ENCODE peak calls at places on chromosomes 3 and 15, in nine cellular contexts. N, U, I, D, J, L, S, B and E are unnamed samples.

GRCh38 chr3:5138214-5138981 is 16.3 kb downstream of the ARL8B start:
- DNase-seq in N (no peak), U (no peak), I (peak), D (no peak), J (no peak), L (no peak), S (no peak), B (no peak), E (no peak)

GRCh38 chr3:38102073-38102844 is 34.7 kb downstream of the ACAA1 start:
- DNase-seq in N (no peak), U (no peak), I (no peak), D (no peak), J (no peak), L (no peak), S (no peak), B (no peak), E (no peak)

GRCh38 chr15:63362196-63362595 is 19.4 kb downstream of the CA12 start:
- DNase-seq in N (no peak), U (no peak), I (peak), D (no peak), J (peak), L (peak), S (no peak), B (peak), E (no peak)

GRCh38 chr15:33670567-33670966 is 297.7 kb upstream of the CHRM5 start:
- DNase-seq in N (no peak), U (no peak), I (no peak), D (no peak), J (no peak), L (no peak), S (no peak), B (no peak), E (no peak)

GRCh38 chr15:42679285-42680141 is 57.4 kb downstream of the CDAN1 start:
- DNase-seq in N (no peak), U (no peak), I (peak), D (no peak), J (no peak), L (no peak), S (no peak), B (no peak), E (no peak)

GRCh38 chr3:127706785-127707351 is 34.1 kb downstream of the ABTB1 start:
- DNase-seq in N (no peak), U (no peak), I (no peak), D (no peak), J (no peak), L (no peak), S (peak), B (no peak), E (no peak)

GRCh38 chr3:186133980-186134379 is 25.1 kb upstream of the ETV5 start:
- DNase-seq in N (no peak), U (no peak), I (no peak), D (no peak), J (no peak), L (no peak), S (no peak), B (no peak), E (no peak)

GRCh38 chr3:196168808-196169391 is 42.3 kb downstream of the ZDHHC19 start:
- DNase-seq in N (no peak), U (no peak), I (no peak), D (no peak), J (no peak), L (no peak), S (no peak), B (peak), E (no peak)

GRCh38 chr3:13657660-13658435 is 108.9 kb downstream of the FBLN2 start:
- DNase-seq in N (peak), U (no peak), I (no peak), D (no peak), J (peak), L (peak), S (peak), B (no peak), E (peak)

GRCh38 chr3:183816681-183817080 is 8.7 kb downstream of the MAP6D1 start:
- DNase-seq in N (no peak), U (no peak), I (peak), D (no peak), J (no peak), L (peak), S (no peak), B (no peak), E (no peak)

GRCh38 chr15:74543583-74543982 is 2.6 kb downstream of the ARID3B start:
- DNase-seq in N (no peak), U (no peak), I (no peak), D (no peak), J (no peak), L (no peak), S (no peak), B (no peak), E (no peak)

GRCh38 chr3:143526016-143526540 is 322.2 kb downstream of the SLC9A9 start:
- DNase-seq in N (peak), U (no peak), I (peak), D (no peak), J (no peak), L (peak), S (no peak), B (no peak), E (no peak)

GRCh38 chr3:105851176-105851575 is 17.6 kb downstream of the CBLB start:
- DNase-seq in N (no peak), U (no peak), I (no peak), D (no peak), J (no peak), L (no peak), S (no peak), B (no peak), E (no peak)
- H3K27ac ChIP-seq in N (peak), U (no peak), I (no peak), D (no peak), J (no peak), L (no peak), S (no peak), B (no peak), E (no peak)

GRCh38 chr3:141083831-141084624 is 32.9 kb downstream of the SPSB4 start:
- DNase-seq in N (peak), U (no peak), I (no peak), D (no peak), J (peak), L (no peak), S (no peak), B (no peak), E (peak)

GRCh38 chr3:141081141-141081795 is 30.1 kb downstream of the SPSB4 start:
- DNase-seq in N (peak), U (no peak), I (no peak), D (no peak), J (no peak), L (no peak), S (no peak), B (no peak), E (no peak)

GRCh38 chr3:141083226-141083625 is 32.1 kb downstream of the SPSB4 start:
- DNase-seq in N (no peak), U (no peak), I (no peak), D (no peak), J (no peak), L (no peak), S (no peak), B (no peak), E (no peak)

GRCh38 chr3:141080407-141080806 is 29.3 kb downstream of the SPSB4 start:
- DNase-seq in N (no peak), U (no peak), I (no peak), D (no peak), J (no peak), L (no peak), S (no peak), B (no peak), E (no peak)

GRCh38 chr3:141082064-141082463 is 30.9 kb downstream of the SPSB4 start:
- DNase-seq in N (no peak), U (no peak), I (no peak), D (no peak), J (no peak), L (no peak), S (no peak), B (no peak), E (no peak)
- H3K27ac ChIP-seq in N (no peak), U (no peak), I (no peak), D (no peak), J (no peak), L (peak), S (no peak), B (no peak), E (no peak)

GRCh38 chr15:43751885-43752284 is 5.6 kb downstream of the PDIA3 start:
- DNase-seq in N (no peak), U (no peak), I (no peak), D (no peak), J (no peak), L (no peak), S (no peak), B (no peak), E (no peak)

GRCh38 chr15:43748376-43748775 is 2.1 kb downstream of the PDIA3 start:
- DNase-seq in N (no peak), U (no peak), I (peak), D (no peak), J (no peak), L (peak), S (no peak), B (no peak), E (no peak)

GRCh38 chr15:43749690-43750345 is 3.6 kb downstream of the PDIA3 start:
- DNase-seq in N (no peak), U (no peak), I (no peak), D (no peak), J (no peak), L (peak), S (peak), B (no peak), E (no peak)
- H3K27ac ChIP-seq in N (no peak), U (no peak), I (no peak), D (no peak), J (no peak), L (no peak), S (peak), B (no peak), E (no peak)

DNA sequence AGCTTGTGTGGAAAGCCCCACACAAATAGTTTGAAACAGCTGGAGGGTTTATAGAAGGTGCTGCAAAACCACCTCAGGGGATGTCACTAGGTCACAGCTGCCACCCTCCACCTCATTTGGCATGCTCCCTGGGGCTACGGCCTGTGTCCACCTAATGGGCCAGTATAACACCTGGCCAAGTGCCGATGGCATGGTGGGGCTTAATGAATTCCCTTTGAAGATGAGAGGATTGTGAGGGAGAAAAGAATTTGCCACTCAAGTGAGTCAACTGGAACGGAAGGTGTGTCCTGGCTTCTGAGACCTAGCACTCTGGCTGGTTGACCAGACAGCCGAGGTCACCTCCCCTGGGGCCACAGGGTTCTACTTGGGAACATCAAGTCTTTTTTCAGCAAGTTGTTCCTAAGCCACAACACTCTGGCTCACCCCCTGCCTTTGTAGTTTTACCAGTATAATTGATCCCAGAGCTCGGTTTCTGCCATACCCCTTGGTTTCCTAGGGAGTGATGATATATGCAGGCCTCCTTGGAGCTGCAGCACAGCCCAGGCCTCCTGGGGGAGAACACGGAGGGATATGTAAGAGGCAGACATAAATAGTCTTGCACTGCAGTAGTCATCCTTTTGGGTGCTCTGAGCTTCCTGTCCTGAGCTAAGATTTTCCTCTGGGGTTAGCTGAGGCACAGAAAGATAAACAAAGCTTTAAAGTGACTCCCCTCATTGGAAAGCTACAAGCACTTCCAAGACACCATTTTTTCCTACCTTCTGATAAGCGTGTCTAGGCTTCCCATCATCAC is 178.2 kb upstream of the LPP start:
- DNase-seq in N (no peak), U (no peak), I (no peak), D (peak), J (no peak), L (no peak), S (no peak), B (no peak), E (no peak)
- H3K27ac ChIP-seq in N (no peak), U (no peak), I (no peak), D (no peak), J (no peak), L (no peak), S (no peak), B (no peak), E (no peak)

GRCh38 chr3:52023860-52024764 is 28.4 kb upstream of the RPL29 start:
- DNase-seq in N (no peak), U (no peak), I (no peak), D (no peak), J (no peak), L (no peak), S (no peak), B (no peak), E (no peak)
- H3K27ac ChIP-seq in N (no peak), U (peak), I (no peak), D (peak), J (peak), L (peak), S (peak), B (no peak), E (peak)

GRCh38 chr3:43163895-43164493 is 58.1 kb upstream of the POMGNT2 start:
- DNase-seq in N (no peak), U (no peak), I (no peak), D (no peak), J (no peak), L (no peak), S (no peak), B (no peak), E (no peak)
- H3K27ac ChIP-seq in N (no peak), U (no peak), I (no peak), D (no peak), J (no peak), L (no peak), S (no peak), B (no peak), E (no peak)

GRCh38 chr3:113214917-113215595 is 3.7 kb downstream of the BOC start:
- DNase-seq in N (no peak), U (no peak), I (peak), D (no peak), J (no peak), L (peak), S (no peak), B (no peak), E (no peak)

GRCh38 chr3:113218011-113218678 is 6.8 kb downstream of the BOC start:
- DNase-seq in N (no peak), U (no peak), I (no peak), D (no peak), J (no peak), L (no peak), S (no peak), B (no peak), E (no peak)

GRCh38 chr3:113218679-113219040 is 7.3 kb downstream of the BOC start:
- DNase-seq in N (no peak), U (no peak), I (no peak), D (no peak), J (no peak), L (no peak), S (no peak), B (no peak), E (no peak)

GRCh38 chr3:113214227-113214626 is 2.9 kb downstream of the BOC start:
- DNase-seq in N (peak), U (no peak), I (no peak), D (no peak), J (no peak), L (no peak), S (no peak), B (no peak), E (no peak)

DNA sequence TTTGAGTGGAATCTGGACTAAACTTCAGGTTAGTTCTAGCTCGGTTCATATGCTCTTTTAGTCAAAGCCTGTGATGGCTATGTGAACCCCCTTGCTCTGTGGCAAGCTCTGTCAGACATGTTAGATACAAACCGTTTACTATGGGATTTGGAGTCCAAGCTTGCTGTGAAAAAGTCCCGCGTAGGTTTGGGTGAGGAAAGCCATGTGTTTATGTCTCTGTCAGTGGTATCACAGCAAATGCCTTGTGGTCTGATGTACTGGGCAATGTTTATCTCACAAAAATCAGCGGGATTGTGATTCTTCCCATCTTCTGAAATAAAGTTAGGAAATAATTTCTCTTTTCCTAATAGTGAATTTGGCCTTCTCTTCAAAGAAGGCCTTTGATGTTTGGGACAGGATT is 5.0 kb downstream of the BOC start:
- DNase-seq in N (no peak), U (no peak), I (no peak), D (no peak), J (no peak), L (no peak), S (no peak), B (no peak), E (no peak)
- H3K27ac ChIP-seq in N (no peak), U (no peak), I (no peak), D (no peak), J (no peak), L (no peak), S (no peak), B (no peak), E (no peak)

DNA sequence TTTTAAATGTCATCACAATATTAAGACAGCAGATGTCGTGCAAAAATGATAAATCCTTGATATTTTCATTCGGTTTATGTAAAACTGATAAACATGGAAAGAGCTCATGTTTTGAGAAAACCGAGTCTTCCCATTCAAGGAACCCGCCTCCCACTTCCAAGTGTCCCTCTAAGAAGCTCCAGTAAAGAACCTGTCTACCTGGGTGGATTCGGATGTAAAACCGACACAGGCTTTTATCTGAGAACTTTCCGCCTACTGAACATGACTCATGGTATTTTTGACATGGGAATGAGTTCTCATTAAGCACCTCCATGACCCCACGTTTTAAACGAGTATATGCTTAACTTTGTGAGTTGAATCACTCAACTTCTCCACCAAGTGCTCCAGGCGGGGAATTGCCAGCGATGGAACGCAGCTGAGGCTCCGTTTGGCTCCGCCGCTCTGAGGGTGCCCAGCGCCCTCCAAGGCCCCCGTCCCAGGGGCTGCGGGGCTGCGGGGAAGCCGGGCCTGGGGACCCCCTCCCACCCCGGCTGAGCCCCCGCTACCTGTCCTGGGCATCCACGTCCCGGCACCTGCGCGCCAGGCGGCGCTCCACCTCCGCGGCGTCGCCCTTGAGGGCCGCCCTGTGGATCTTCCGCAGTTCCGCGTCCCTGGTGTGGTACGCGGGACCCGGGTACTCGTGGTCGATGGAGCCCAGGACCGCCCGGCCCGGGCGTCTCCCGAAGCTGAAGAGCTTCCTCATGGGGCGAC is 119.9 kb downstream of the LMLN start:
- DNase-seq in N (peak), U (no peak), I (peak), D (peak), J (no peak), L (peak), S (no peak), B (peak), E (peak)
- H3K27ac ChIP-seq in N (no peak), U (no peak), I (no peak), D (no peak), J (no peak), L (no peak), S (peak), B (no peak), E (no peak)